ENCODE peak calls at places on chromosomes 3 and 15, in nine cellular contexts. Y, P, J, K, M, T, X, S and U are unnamed samples.

GRCh38 chr3:30347679-30348216 is 258.7 kb upstream of the TGFBR2 start:
- DNase-seq in J (no peak), K (peak), S (no peak), T (peak), M (peak), X (no peak), P (no peak), Y (no peak), U (peak)

GRCh38 chr3:185658504-185658912 is 72.4 kb downstream of the SENP2 start:
- DNase-seq in S (peak), P (no peak), J (peak), M (peak), Y (no peak), X (no peak), K (peak), T (peak), U (peak)

GRCh38 chr15:78944669-78945407 is at the start of gene CTSH:
- DNase-seq in M (no peak), X (peak), Y (no peak), J (no peak), P (no peak), K (peak), T (peak), S (peak), U (peak)

GRCh38 chr3:82474711-82475110 is 713.3 kb upstream of the GBE1 start:
- DNase-seq in X (no peak), J (no peak), T (peak), M (no peak), S (no peak), Y (no peak), P (no peak), K (no peak), U (no peak)

GRCh38 chr15:101049282-101049681 is 130.1 kb downstream of the LRRK1 start:
- DNase-seq in T (no peak), J (no peak), S (no peak), M (no peak), Y (no peak), K (no peak), P (no peak), X (peak), U (no peak)

GRCh38 chr3:64063207-64063981 is 40.1 kb upstream of the PSMD6 start:
- DNase-seq in P (no peak), M (no peak), J (no peak), T (peak), K (peak), X (no peak), S (no peak), Y (no peak), U (no peak)

GRCh38 chr3:141476033-141476432 is 10.8 kb upstream of the RASA2 start:
- DNase-seq in J (no peak), S (no peak), P (no peak), Y (no peak), M (no peak), T (no peak), X (no peak), K (no peak), U (no peak)

GRCh38 chr3:156751461-156752025 is 74.6 kb upstream of the LEKR1 start:
- DNase-seq in T (peak), M (no peak), K (peak), J (peak), S (peak), X (peak), Y (no peak), P (no peak), U (peak)

GRCh38 chr3:157154563-157155333 is 5.2 kb downstream of the CCNL1 start:
- DNase-seq in M (no peak), K (no peak), P (no peak), Y (no peak), J (no peak), T (no peak), X (no peak), S (no peak), U (no peak)

GRCh38 chr15:91890614-91891013 is 37.1 kb downstream of the SLCO3A1 start:
- DNase-seq in S (no peak), X (no peak), M (no peak), J (peak), K (peak), T (peak), P (no peak), Y (peak), U (no peak)

GRCh38 chr15:70827721-70828120 is 26.2 kb downstream of the LARP6 start:
- DNase-seq in X (no peak), P (no peak), J (no peak), K (no peak), M (no peak), T (no peak), Y (no peak), S (no peak), U (peak)

GRCh38 chr3:87900061-87900460 is 158.7 kb downstream of the CGGBP1 start:
- DNase-seq in X (no peak), P (no peak), M (no peak), J (no peak), Y (no peak), T (no peak), S (no peak), K (no peak), U (peak)

GRCh38 chr3:59016930-59017616 is 32.8 kb downstream of the CFAP20DC start:
- DNase-seq in Y (no peak), T (no peak), J (no peak), K (no peak), M (no peak), P (no peak), X (no peak), S (no peak), U (no peak)

GRCh38 chr3:170585008-170585936 is 603 bp downstream of the SLC7A14 start:
- DNase-seq in P (no peak), S (no peak), X (peak), M (no peak), Y (no peak), J (no peak), K (no peak), T (no peak), U (peak)

GRCh38 chr3:69353492-69353891 is 32.4 kb downstream of the FRMD4B start:
- DNase-seq in S (no peak), M (no peak), X (no peak), J (no peak), K (peak), P (no peak), Y (no peak), T (no peak), U (peak)

GRCh38 chr3:69353088-69353478 is 32.8 kb downstream of the FRMD4B start:
- DNase-seq in M (no peak), S (no peak), J (no peak), X (no peak), Y (no peak), T (no peak), P (no peak), K (no peak), U (no peak)

GRCh38 chr3:69357196-69357595 is 28.7 kb downstream of the FRMD4B start:
- DNase-seq in Y (no peak), S (no peak), J (no peak), X (no peak), K (no peak), P (no peak), T (no peak), M (no peak), U (no peak)

GRCh38 chr3:69354948-69355347 is 30.9 kb downstream of the FRMD4B start:
- DNase-seq in S (no peak), Y (no peak), T (peak), K (no peak), J (no peak), X (no peak), M (no peak), P (no peak), U (peak)

DNA sequence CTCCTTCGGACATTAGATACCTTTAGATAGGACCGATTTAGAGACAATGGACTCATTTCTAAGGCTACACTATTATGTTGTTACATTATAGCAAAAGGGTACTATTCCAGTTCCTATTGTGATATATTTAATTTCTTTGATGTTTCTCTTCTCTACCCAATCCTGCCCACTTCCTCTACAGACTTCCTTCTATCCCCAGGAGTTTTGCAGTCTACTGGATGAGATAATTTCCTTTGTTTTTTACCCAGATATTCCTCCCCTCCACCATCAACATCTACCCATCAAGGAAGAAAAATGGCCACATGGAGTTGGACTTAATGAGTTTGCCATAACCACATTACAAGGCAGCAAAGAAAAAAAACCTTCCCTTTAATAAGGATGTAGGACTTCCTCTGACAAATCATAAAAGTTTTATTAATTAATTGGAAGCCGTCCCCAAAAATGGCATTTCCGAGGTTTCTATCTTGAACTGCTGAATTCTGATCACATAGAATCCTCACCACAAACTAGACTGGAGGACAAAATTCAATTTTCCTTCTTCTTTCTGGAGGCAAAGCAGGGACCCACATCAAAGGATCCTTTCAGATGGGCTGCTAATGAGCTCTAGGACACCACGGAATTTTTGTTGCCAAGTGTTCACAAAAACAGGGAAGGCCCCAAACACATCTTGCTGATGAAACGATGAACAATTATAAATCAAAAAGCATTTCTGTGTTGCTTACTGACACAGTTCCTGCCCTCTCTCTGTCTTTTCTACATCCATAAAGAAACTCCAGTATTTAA is 33.4 kb downstream of the FRMD4B start:
- DNase-seq in P (no peak), S (no peak), M (no peak), X (no peak), Y (no peak), K (no peak), T (no peak), J (no peak), U (peak)
- H3K27ac ChIP-seq in P (peak), S (peak), M (no peak), X (no peak), Y (no peak), K (no peak), T (no peak), J (peak), U (peak)

GRCh38 chr3:39189150-39189510 is 3.3 kb downstream of the XIRP1 start:
- DNase-seq in X (peak), M (no peak), Y (no peak), K (no peak), T (no peak), S (no peak), J (no peak), P (no peak), U (no peak)

GRCh38 chr3:39191103-39191502 is 1.3 kb downstream of the XIRP1 start:
- DNase-seq in K (no peak), M (no peak), J (no peak), T (no peak), S (no peak), Y (no peak), P (no peak), X (peak), U (no peak)

GRCh38 chr3:39189648-39190269 is 2.6 kb downstream of the XIRP1 start:
- DNase-seq in K (peak), P (no peak), X (peak), M (no peak), J (peak), S (peak), T (peak), Y (peak), U (peak)

GRCh38 chr3:39191773-39192172 is 622 bp downstream of the XIRP1 start:
- DNase-seq in K (no peak), M (no peak), Y (no peak), P (no peak), S (no peak), J (no peak), X (peak), T (no peak), U (no peak)

GRCh38 chr3:39190281-39191025 is 1.9 kb downstream of the XIRP1 start:
- DNase-seq in K (no peak), S (no peak), X (peak), P (no peak), M (no peak), Y (no peak), T (no peak), J (no peak), U (no peak)
- H3K27ac ChIP-seq in K (peak), S (peak), X (no peak), P (no peak), M (no peak), Y (no peak), T (no peak), J (peak), U (no peak)

GRCh38 chr3:42961633-42962032 is 17.5 kb upstream of the GASK1A start:
- DNase-seq in P (no peak), M (peak), J (no peak), T (peak), S (peak), K (peak), X (peak), Y (peak), U (peak)

GRCh38 chr3:42960282-42960681 is 18.8 kb upstream of the GASK1A start:
- DNase-seq in X (peak), T (no peak), M (no peak), S (no peak), J (no peak), P (no peak), Y (no peak), K (peak), U (peak)

GRCh38 chr3:42960781-42961180 is 18.3 kb upstream of the GASK1A start:
- DNase-seq in K (no peak), P (no peak), S (no peak), M (no peak), T (no peak), X (no peak), Y (no peak), J (no peak), U (no peak)

DNA sequence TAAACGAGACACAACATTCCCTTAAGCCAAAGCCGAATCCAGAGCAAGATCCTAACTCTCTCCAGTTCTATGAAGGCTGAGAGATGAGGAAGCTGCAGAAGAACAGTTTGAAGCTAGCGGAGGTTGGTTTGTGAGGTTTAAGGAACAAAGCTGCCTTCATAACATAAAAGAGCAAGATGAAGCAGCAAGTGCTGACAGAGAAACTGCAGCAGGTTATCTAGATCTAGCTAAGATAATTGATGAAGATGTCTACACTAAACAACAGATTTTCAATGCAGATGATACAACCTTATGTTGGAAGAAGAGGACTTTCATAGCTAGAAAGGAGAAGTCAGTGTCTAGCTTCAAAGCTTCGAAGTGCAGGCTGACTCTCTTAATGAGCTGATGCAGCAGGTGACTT is 14.8 kb upstream of the GASK1A start:
- DNase-seq in X (no peak), M (no peak), S (no peak), T (no peak), Y (no peak), J (no peak), K (no peak), P (no peak), U (no peak)
- H3K27ac ChIP-seq in X (no peak), M (no peak), S (no peak), T (no peak), Y (no peak), J (no peak), K (no peak), P (no peak), U (no peak)

DNA sequence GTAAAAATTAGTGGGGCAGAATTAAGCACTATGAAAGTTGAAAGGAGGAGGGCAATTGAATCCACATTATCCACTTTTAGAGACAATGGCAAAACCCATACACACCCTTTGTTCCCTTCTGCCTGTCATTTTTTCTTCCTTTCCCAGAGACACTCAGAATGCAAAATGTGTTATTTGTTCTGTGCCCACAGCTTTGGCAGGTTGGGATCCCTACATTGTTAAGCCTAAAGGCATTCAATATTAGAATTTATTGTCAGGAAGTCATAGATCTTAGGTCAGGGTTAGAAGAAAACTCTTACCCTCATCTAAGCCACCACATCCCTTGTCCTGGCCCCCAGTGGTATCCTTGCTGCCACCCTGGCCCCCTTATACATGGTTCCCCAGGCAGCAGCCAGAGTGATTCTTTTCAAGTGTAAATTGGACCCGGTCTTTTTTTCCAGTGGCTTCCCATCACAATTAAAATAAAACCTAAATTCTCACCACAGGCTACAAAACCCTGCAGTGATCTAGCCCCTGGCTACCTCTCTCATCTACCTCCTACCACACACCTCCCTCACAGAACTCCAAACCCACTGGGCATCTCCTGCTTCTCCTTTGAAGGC is 470.1 kb upstream of the ATP11B start:
- DNase-seq in X (no peak), M (no peak), J (no peak), P (no peak), T (no peak), Y (no peak), S (no peak), K (no peak), U (no peak)
- H3K27ac ChIP-seq in X (peak), M (no peak), J (no peak), P (no peak), T (no peak), Y (no peak), S (no peak), K (no peak), U (no peak)

GRCh38 chr3:13353936-13354542 is 66.1 kb downstream of the NUP210 start:
- DNase-seq in J (no peak), K (peak), P (no peak), Y (no peak), S (no peak), T (peak), X (peak), M (no peak), U (no peak)
- H3K27ac ChIP-seq in J (no peak), K (no peak), P (no peak), Y (no peak), S (no peak), T (no peak), X (no peak), M (no peak), U (no peak)